ENCODE peak calls at places on chromosomes 13 and 19, in nine cellular contexts. S, N, D, U, A, G, J, C and B are unnamed samples.

GRCh38 chr19:44909775-44910174 is 4.2 kb downstream of the APOE start:
- DNase-seq in J (no peak), G (no peak), S (no peak), N (peak), D (no peak), A (no peak), U (no peak), C (no peak), B (no peak)

GRCh38 chr13:50129065-50129922 is 114.0 kb downstream of the KCNRG start:
- DNase-seq in A (no peak), J (no peak), G (no peak), D (no peak), N (peak), U (no peak), S (no peak), C (no peak), B (no peak)

GRCh38 chr19:32691952-32692726 is 518 bp downstream of the NUDT19 start:
- DNase-seq in A (peak), U (no peak), G (peak), N (peak), S (peak), D (no peak), C (peak), J (peak), B (no peak)

GRCh38 chr19:37059142-37059541 is 19.1 kb upstream of the ZNF420 start:
- DNase-seq in G (no peak), U (no peak), J (no peak), S (no peak), N (no peak), C (no peak), A (no peak), D (no peak), B (no peak)

GRCh38 chr13:59531571-59532091 is 632.1 kb downstream of the DIAPH3 start:
- DNase-seq in U (peak), G (peak), D (peak), N (no peak), S (peak), C (peak), J (peak), A (peak), B (peak)

GRCh38 chr19:8611890-8612806 is 1.6 kb upstream of the ADAMTS10 start:
- DNase-seq in A (no peak), G (peak), J (peak), D (no peak), N (peak), C (peak), U (peak), S (peak), B (peak)

GRCh38 chr13:95153647-95154405 is 147.4 kb downstream of the ABCC4 start:
- DNase-seq in N (no peak), D (no peak), S (peak), G (no peak), U (no peak), A (no peak), J (no peak), C (no peak), B (no peak)

GRCh38 chr13:105334211-105334610 is 1201.3 kb downstream of the EFNB2 start:
- DNase-seq in A (no peak), C (no peak), N (no peak), G (no peak), U (no peak), J (no peak), S (peak), D (peak), B (no peak)

GRCh38 chr13:109345433-109345941 is 440.9 kb downstream of the IRS2 start:
- DNase-seq in U (no peak), D (no peak), C (no peak), J (no peak), N (no peak), G (no peak), S (peak), A (no peak), B (no peak)

GRCh38 chr13:111112196-111112595 is 2.9 kb upstream of the ARHGEF7 start:
- DNase-seq in U (no peak), J (no peak), N (no peak), S (no peak), G (no peak), D (no peak), A (no peak), C (no peak), B (no peak)

GRCh38 chr13:74047925-74048324 is 86.3 kb downstream of the KLF12 start:
- DNase-seq in C (no peak), J (no peak), G (no peak), U (no peak), S (peak), D (no peak), N (no peak), A (no peak), B (no peak)

GRCh38 chr19:19651076-19651475 is 7.6 kb upstream of the GMIP start:
- DNase-seq in S (no peak), U (no peak), D (no peak), A (no peak), C (no peak), J (no peak), G (peak), N (peak), B (peak)

GRCh38 chr19:3358919-3359849 is 7.2 kb upstream of the NFIC start:
- DNase-seq in A (peak), D (no peak), N (peak), G (peak), C (no peak), S (no peak), U (no peak), J (peak), B (no peak)

GRCh38 chr13:109740121-109740520 is 46.3 kb downstream of the IRS2 start:
- DNase-seq in N (no peak), J (peak), C (no peak), D (no peak), G (no peak), A (no peak), S (no peak), U (no peak), B (no peak)

GRCh38 chr19:982567-983170 is 1.5 kb upstream of the WDR18 start:
- DNase-seq in J (peak), A (peak), U (no peak), G (peak), S (no peak), D (no peak), C (no peak), N (peak), B (peak)

GRCh38 chr13:57832187-57832586 is 200.6 kb downstream of the PCDH17 start:
- DNase-seq in C (no peak), U (no peak), J (no peak), S (no peak), N (no peak), A (no peak), G (no peak), D (no peak), B (no peak)
- H3K27ac ChIP-seq in C (no peak), U (no peak), J (no peak), S (no peak), N (no peak), A (no peak), G (no peak), D (no peak), B (no peak)

GRCh38 chr19:52170304-52170703 is 1.1 kb downstream of the ZNF836 start:
- DNase-seq in N (no peak), A (no peak), D (no peak), C (no peak), U (no peak), S (no peak), J (peak), G (no peak), B (no peak)
- H3K27ac ChIP-seq in N (no peak), A (peak), D (no peak), C (no peak), U (peak), S (no peak), J (peak), G (peak), B (peak)

GRCh38 chr19:33906578-33907335 is 110.1 kb downstream of the KCTD15 start:
- DNase-seq in S (peak), U (no peak), G (peak), D (no peak), J (no peak), N (peak), A (peak), C (peak), B (no peak)
- H3K27ac ChIP-seq in S (no peak), U (no peak), G (peak), D (no peak), J (no peak), N (no peak), A (peak), C (peak), B (no peak)

GRCh38 chr19:46617566-46618079 is 7.3 kb downstream of the PTGIR start:
- DNase-seq in J (no peak), N (no peak), D (no peak), A (no peak), U (no peak), S (no peak), G (no peak), C (no peak), B (no peak)

GRCh38 chr19:46614114-46614701 is 10.7 kb downstream of the PTGIR start:
- DNase-seq in A (peak), J (peak), N (peak), G (peak), S (peak), C (peak), U (no peak), D (no peak), B (peak)

GRCh38 chr19:46615966-46616365 is 8.9 kb downstream of the PTGIR start:
- DNase-seq in J (no peak), G (no peak), N (no peak), S (no peak), C (no peak), D (no peak), A (no peak), U (no peak), B (no peak)

GRCh38 chr19:46618670-46619231 is 6.1 kb downstream of the PTGIR start:
- DNase-seq in A (no peak), N (no peak), S (peak), D (no peak), J (peak), C (no peak), G (no peak), U (no peak), B (no peak)

DNA sequence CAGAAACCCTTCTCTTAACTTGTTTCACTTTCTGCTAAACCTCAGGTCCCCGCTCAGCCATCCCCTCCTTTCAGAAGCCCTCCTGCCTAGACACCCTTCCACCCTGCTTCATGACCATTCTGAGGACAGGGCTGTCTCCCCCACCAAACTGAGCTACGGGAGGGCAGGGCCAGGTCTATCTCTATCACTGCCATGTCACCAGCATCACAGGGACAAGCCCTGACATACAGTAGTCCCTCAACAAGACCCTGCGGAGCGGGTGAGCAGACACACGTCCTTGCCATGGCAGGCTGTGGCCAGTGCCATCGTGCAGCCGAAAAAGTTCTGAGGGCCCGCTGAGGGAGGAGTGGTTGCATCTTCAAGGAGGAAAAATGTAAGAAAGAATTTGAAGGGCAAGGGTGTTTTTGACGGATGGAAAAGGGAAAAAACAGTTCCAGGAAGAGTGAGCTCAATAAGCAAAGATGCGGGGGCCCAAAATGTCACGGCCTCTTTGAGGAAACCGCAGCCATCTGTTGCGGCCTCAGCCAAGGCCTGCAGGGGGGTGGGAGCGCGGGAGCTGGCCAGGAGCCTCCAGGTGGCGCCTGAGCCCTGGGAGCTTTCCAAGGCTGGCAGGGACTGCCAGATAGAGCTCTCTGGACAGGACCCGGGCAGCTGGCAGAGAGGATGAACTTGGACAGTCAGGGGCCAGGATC is 8.1 kb downstream of the PTGIR start:
- DNase-seq in G (peak), J (peak), S (peak), U (no peak), D (no peak), N (peak), C (no peak), A (no peak), B (no peak)
- H3K27ac ChIP-seq in G (peak), J (no peak), S (no peak), U (peak), D (peak), N (no peak), C (no peak), A (no peak), B (peak)

GRCh38 chr19:6065685-6066365 is 44.5 kb downstream of the RFX2 start:
- DNase-seq in U (no peak), G (peak), N (peak), S (peak), C (peak), D (no peak), A (peak), J (no peak), B (no peak)

GRCh38 chr19:6066661-6067646 is 43.3 kb downstream of the RFX2 start:
- DNase-seq in U (peak), D (no peak), N (peak), G (peak), A (peak), J (peak), C (peak), S (peak), B (no peak)

GRCh38 chr19:6069268-6069771 is 41.0 kb downstream of the RFX2 start:
- DNase-seq in A (no peak), C (peak), D (no peak), S (no peak), U (no peak), G (no peak), J (no peak), N (no peak), B (no peak)

GRCh38 chr19:6068711-6069110 is 41.6 kb downstream of the RFX2 start:
- DNase-seq in N (no peak), J (no peak), C (peak), G (no peak), A (no peak), D (no peak), S (no peak), U (no peak), B (no peak)

GRCh38 chr19:6067975-6068374 is 42.3 kb downstream of the RFX2 start:
- DNase-seq in S (no peak), C (peak), N (no peak), D (no peak), A (no peak), J (no peak), G (no peak), U (no peak), B (no peak)
- H3K27ac ChIP-seq in S (peak), C (peak), N (peak), D (no peak), A (peak), J (no peak), G (peak), U (peak), B (no peak)

DNA sequence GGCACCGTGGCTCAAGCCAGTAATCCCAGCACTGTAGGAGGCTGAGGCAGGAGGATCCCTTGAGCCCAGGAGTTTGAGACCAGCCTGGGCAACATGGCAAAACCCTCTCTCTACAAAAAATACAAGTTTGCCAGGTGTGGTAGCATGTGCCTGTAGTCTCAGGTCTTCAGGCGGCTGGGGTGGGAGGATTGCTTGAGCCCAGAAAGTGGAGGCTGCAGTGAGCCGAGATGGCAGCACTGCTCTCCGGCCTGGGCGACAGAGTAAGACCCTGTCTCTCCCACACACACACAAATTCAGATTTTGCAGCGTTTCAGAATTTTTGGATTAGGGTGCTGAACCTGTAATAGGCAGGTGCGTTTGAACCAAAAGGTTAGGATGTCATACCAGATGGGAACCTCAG is 2.2 kb downstream of the RPS11 start:
- DNase-seq in S (no peak), C (no peak), J (no peak), N (no peak), G (no peak), U (no peak), A (no peak), D (no peak), B (no peak)
- H3K27ac ChIP-seq in S (no peak), C (no peak), J (no peak), N (no peak), G (no peak), U (no peak), A (no peak), D (no peak), B (no peak)

GRCh38 chr19:6103894-6104293 is 6.4 kb downstream of the RFX2 start:
- DNase-seq in D (no peak), C (no peak), A (no peak), S (no peak), J (no peak), G (no peak), U (no peak), N (no peak), B (no peak)
- H3K27ac ChIP-seq in D (no peak), C (peak), A (peak), S (peak), J (no peak), G (peak), U (peak), N (peak), B (no peak)

GRCh38 chr13:113010510-113010865 is 41.5 kb downstream of the MCF2L start:
- DNase-seq in J (no peak), D (no peak), C (no peak), S (no peak), U (no peak), A (no peak), N (no peak), G (no peak), B (no peak)
- H3K27ac ChIP-seq in J (no peak), D (no peak), C (no peak), S (no peak), U (no peak), A (no peak), N (no peak), G (no peak), B (peak)

DNA sequence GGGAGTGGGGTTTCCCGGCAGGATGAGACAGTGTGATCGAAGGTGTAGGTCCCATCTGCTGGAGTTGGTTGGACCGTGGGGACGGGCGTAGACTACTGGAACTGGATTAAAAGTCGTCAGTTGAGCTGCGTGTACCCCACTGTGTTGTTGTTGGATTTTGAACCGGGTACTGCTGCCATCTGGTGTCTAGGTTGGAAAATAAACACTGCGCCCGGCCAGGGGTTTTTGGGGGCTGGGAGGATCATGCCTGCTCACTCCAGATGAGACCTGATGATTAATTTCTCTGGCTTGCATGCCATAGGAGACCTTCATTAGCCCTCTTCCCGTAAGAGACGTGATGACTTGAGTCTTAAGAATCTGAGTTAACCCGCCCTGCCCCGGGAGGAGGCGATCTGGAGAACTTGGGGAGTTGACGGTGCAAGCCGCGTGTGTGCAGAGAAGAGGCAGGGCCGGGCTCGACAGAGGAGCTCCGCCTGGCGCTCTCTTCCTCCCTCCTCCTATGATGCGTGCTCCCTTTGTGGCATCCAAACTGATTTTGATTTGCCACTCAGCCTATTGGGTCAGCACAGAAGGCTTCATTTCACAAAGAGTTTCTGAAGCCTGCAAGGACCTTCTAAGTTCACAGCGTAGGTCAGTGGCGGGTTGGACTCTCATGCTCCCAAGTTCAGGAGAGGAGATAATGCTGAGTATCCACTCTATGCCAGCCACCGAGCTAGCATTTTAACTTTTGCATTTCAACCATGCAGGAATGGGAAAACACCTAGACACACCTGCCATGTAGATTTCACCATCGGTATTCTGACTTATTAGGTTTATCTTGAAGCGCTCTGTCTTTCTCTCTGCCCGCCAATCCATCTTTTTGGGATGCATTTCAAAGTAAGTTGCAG is 2.7 kb downstream of the UHRF1 start:
- DNase-seq in N (peak), U (peak), D (peak), J (peak), G (peak), S (peak), C (peak), A (peak), B (peak)
- H3K27ac ChIP-seq in N (peak), U (peak), D (peak), J (no peak), G (no peak), S (peak), C (peak), A (no peak), B (peak)